ENCODE peak calls at places on chromosomes 11 and 22, in six cellular contexts. L is stomach, G is tibial nerve, Y is A549, F is ovary, B is sigmoid colon. S is an unnamed sample.

GRCh38 chr22:48943567-48944432 is 883.9 kb downstream of the BRD1 start:
- DNase-seq in Y (peak; percentile 20), L (peak; percentile 24), F (no peak), B (peak; percentile 33), G (no peak), S (no peak)

GRCh38 chr11:130001491-130002351 is 914 bp downstream of the PRDM10 start:
- DNase-seq in F (no peak), L (peak; percentile 40), Y (peak; percentile 12), B (peak; percentile 72), G (peak; percentile 28), S (no peak)

GRCh38 chr11:79087238-79087956 is 353.4 kb downstream of the TENM4 start:
- DNase-seq in L (no peak), G (no peak), F (no peak), Y (peak; percentile 86), B (no peak), S (no peak)

GRCh38 chr22:36367479-36367878 is 20.3 kb downstream of the MYH9 start:
- DNase-seq in G (no peak), Y (no peak), B (no peak), L (no peak), F (no peak), S (no peak)

GRCh38 chr11:34052608-34053160 is 1.2 kb downstream of the CAPRIN1 start:
- DNase-seq in L (peak; percentile 29), F (peak; percentile 48), Y (peak; percentile 36), B (peak; percentile 66), G (no peak), S (no peak)

GRCh38 chr11:66728760-66729385 is at the start of gene SPTBN2:
- DNase-seq in G (no peak), L (no peak), Y (no peak), F (no peak), B (peak; percentile 60), S (no peak)

GRCh38 chr11:109892321-109892794 is 200.8 kb upstream of the ZC3H12C start:
- DNase-seq in B (no peak), F (no peak), Y (no peak), L (no peak), G (no peak), S (no peak)

GRCh38 chr22:39935116-39935515 is 25.1 kb upstream of the TMA7B start:
- DNase-seq in L (no peak), G (no peak), B (no peak), F (no peak), Y (no peak), S (no peak)

GRCh38 chr11:77710358-77710757 is 72.8 kb upstream of the CLNS1A start:
- DNase-seq in L (no peak), F (no peak), Y (peak; percentile 10), G (no peak), B (no peak), S (no peak)

GRCh38 chr11:1921576-1922141 is 2.2 kb downstream of the TNNT3 start:
- DNase-seq in Y (no peak), B (peak; percentile 78), G (peak; percentile 40), F (peak; percentile 54), L (no peak), S (no peak)

GRCh38 chr11:123783536-123783935 is 22.6 kb downstream of the OR6M1 start:
- DNase-seq in B (no peak), F (no peak), L (no peak), Y (no peak), G (no peak), S (no peak)

GRCh38 chr11:5423131-5423530 is 1.2 kb downstream of the OR51Q1 start:
- DNase-seq in B (no peak), G (no peak), F (no peak), Y (no peak), L (no peak), S (no peak)

GRCh38 chr11:17543574-17544180 is 539 bp downstream of the USH1C start:
- DNase-seq in G (no peak), Y (no peak), L (no peak), B (no peak), F (no peak), S (no peak)

GRCh38 chr11:103910721-103911120 is 125.7 kb upstream of the DDI1 start:
- DNase-seq in F (no peak), L (no peak), Y (no peak), B (no peak), G (no peak), S (no peak)

GRCh38 chr11:67289651-67290479 is 762 bp downstream of the ANKRD13D start:
- DNase-seq in F (peak; percentile 49), B (peak; percentile 74), L (no peak), G (no peak), Y (peak; percentile 47), S (no peak)

GRCh38 chr11:118768715-118769114 is 22.2 kb downstream of the DDX6 start:
- DNase-seq in Y (no peak), L (no peak), B (no peak), F (no peak), G (no peak), S (no peak)

GRCh38 chr11:77302752-77303151 is 1.3 kb upstream of the GDPD4 start:
- DNase-seq in Y (no peak), F (no peak), G (no peak), B (no peak), L (no peak), S (no peak)

GRCh38 chr11:132037961-132038360 is 667.5 kb downstream of the NTM start:
- DNase-seq in B (no peak), L (no peak), Y (no peak), G (no peak), F (no peak), S (no peak)

GRCh38 chr11:120125005-120125404 is 12.9 kb downstream of the TRIM29 start:
- DNase-seq in B (no peak), L (no peak), G (no peak), F (no peak), Y (peak; percentile 54), S (no peak)

GRCh38 chr11:116984589-116984988 is 113.6 kb downstream of the SIK3 start:
- DNase-seq in B (no peak), L (no peak), F (no peak), Y (no peak), G (peak; percentile 49), S (no peak)

GRCh38 chr22:19691721-19692341 is 22.5 kb upstream of the SEPTIN5 start:
- DNase-seq in F (peak; percentile 53), G (no peak), Y (peak; percentile 73), B (peak; percentile 71), L (no peak), S (no peak)

GRCh38 chr11:17743808-17744119 is 9.2 kb downstream of the KCNC1 start:
- DNase-seq in B (peak; percentile 28), G (no peak), F (peak; percentile 4), Y (no peak), L (no peak), S (no peak)

GRCh38 chr22:46352691-46353386 is 17.3 kb downstream of the TRMU start:
- DNase-seq in B (no peak), F (no peak), G (no peak), L (peak; percentile 74), Y (peak; percentile 42), S (no peak)

GRCh38 chr22:38202437-38203089 is 769 bp downstream of the MAFF start:
- DNase-seq in F (peak; percentile 98), B (peak; percentile 97), G (peak; percentile 89), L (peak; percentile 94), Y (peak; percentile 60), S (no peak)
- TF ChIP-seq EP300 in F (peak; percentile 79), B (peak; percentile 99), G (peak; percentile 98), L (peak; percentile 88), Y (no peak), S (peak; percentile 3)

GRCh38 chr11:111378185-111378772 is 796 bp downstream of the POU2AF1 start:
- DNase-seq in L (no peak), Y (no peak), F (no peak), G (no peak), B (no peak), S (no peak)

GRCh38 chr11:111378773-111379499 is at the start of gene POU2AF1:
- DNase-seq in B (no peak), Y (no peak), G (no peak), F (no peak), L (no peak), S (peak; percentile 82)

GRCh38 chr11:111379500-111380136 is 543 bp upstream of the POU2AF1 start:
- DNase-seq in L (no peak), Y (no peak), G (no peak), F (no peak), B (no peak), S (no peak)

GRCh38 chr11:111373590-111373989 is 5.5 kb downstream of the POU2AF1 start:
- DNase-seq in Y (no peak), L (no peak), G (no peak), F (no peak), B (no peak), S (no peak)

DNA sequence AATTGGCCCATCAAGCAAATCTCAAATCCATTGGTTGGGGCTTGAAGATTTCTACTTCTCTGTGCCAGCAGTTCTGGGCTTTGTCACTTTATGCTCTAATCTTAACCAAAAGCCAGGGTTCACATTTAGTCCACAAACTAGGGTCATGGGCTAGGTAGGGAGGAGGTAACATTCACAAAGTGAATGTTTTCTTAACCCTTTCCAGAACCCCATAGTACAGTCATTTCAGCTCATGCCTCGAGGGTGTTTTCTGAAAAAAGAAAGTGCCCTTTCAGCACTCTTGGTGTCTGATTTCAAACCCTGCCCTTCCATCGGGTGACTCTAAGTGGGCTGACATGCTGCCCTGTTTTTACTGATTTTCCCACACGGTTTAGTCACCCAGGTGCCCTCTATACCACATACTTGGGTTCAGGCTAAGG is 2.6 kb downstream of the POU2AF1 start:
- DNase-seq in L (no peak), G (no peak), B (no peak), Y (no peak), F (no peak), S (no peak)
- TF ChIP-seq POLR2A in L (no peak), G (no peak), B (no peak), Y (no peak), F (no peak), S (no peak)

GRCh38 chr11:32331098-32331497 is 104.2 kb downstream of the WT1 start:
- DNase-seq in Y (no peak), B (no peak), G (no peak), L (no peak), F (peak; percentile 71), S (no peak)

GRCh38 chr11:32333335-32333991 is 101.9 kb downstream of the WT1 start:
- DNase-seq in G (peak; percentile 71), L (peak; percentile 63), F (peak; percentile 78), B (peak; percentile 72), Y (peak; percentile 72), S (no peak)

GRCh38 chr11:32334822-32335221 is 100.5 kb downstream of the WT1 start:
- DNase-seq in F (no peak), B (no peak), Y (peak; percentile 80), L (no peak), G (no peak), S (no peak)

GRCh38 chr11:32331792-32332191 is 103.5 kb downstream of the WT1 start:
- DNase-seq in G (no peak), B (no peak), Y (no peak), F (no peak), L (no peak), S (no peak)

DNA sequence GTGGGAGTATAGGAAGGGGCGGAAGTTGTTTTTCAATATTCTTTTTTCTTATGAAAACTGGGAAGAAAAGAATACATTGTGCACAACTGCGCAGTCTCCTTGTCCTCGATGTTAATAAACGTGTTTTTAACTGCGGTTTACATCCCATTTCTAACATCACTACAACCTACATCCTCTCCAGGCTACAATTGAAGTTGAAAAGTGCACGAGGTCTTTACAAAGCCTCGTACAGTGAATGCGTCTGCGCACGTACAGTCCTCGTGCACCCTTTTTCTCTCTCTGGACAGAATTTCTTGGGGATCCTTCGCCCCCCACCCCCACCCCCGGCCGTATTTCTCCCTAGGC is 102.4 kb downstream of the WT1 start:
- DNase-seq in Y (no peak), G (no peak), L (no peak), F (no peak), B (no peak), S (no peak)
- H3K4me3 ChIP-seq in Y (peak overlapping the region; percentile 46), G (peak overlapping the region; percentile 24), L (peak overlapping the region; percentile 45), F (no peak overlapping the region), B (peak overlapping the region; percentile 43), S (no peak overlapping the region)

GRCh38 chr11:62880803-62881578 is at the start of gene SLC3A2:
- DNase-seq in L (peak; percentile 92), B (peak; percentile 96), G (peak; percentile 86), F (peak; percentile 91), Y (peak; percentile 88), S (peak; percentile 47)
- TF ChIP-seq EP300 in L (no peak), B (peak; percentile 24), G (peak; percentile 47), F (no peak), Y (no peak), S (peak; percentile 17)